ENCODE peak calls at places on chromosome 20, in nine cellular contexts. One of them, this sample, is unnamed.

GRCh38 chr20:3080939-3081388 is 3.6 kb downstream of the AVP start:
- DNase-seq in uterus: no peak
- DNase-seq in esophagus squamous epithelium: no peak
- DNase-seq in iris pigment epithelial cell: no peak
- DNase-seq in NCI-H345: no peak
- DNase-seq in mucosa of gallbladder: no peak
- DNase-seq in GM10248: no peak
- DNase-seq in GDM1: no peak
- DNase-seq in T-helper 2 cell: no peak
- DNase-seq in this sample: peak; percentile 29

GRCh38 chr20:37344506-37345338 is 1.2 kb upstream of the SRC start:
- DNase-seq in uterus: no peak
- DNase-seq in esophagus squamous epithelium: no peak
- DNase-seq in iris pigment epithelial cell: no peak
- DNase-seq in NCI-H345: no peak
- DNase-seq in mucosa of gallbladder: peak; percentile 87
- DNase-seq in GM10248: no peak
- DNase-seq in GDM1: no peak
- DNase-seq in T-helper 2 cell: no peak
- DNase-seq in this sample: peak; percentile 89

GRCh38 chr20:62202676-62203377 is 17.3 kb downstream of the HRH3 start:
- DNase-seq in uterus: no peak
- DNase-seq in esophagus squamous epithelium: no peak
- DNase-seq in iris pigment epithelial cell: no peak
- DNase-seq in NCI-H345: no peak
- DNase-seq in mucosa of gallbladder: no peak
- DNase-seq in GM10248: no peak
- DNase-seq in GDM1: no peak
- DNase-seq in T-helper 2 cell: no peak
- DNase-seq in this sample: no peak

GRCh38 chr20:25280051-25280573 is 32.2 kb downstream of the PYGB start:
- DNase-seq in uterus: peak; percentile 7
- DNase-seq in esophagus squamous epithelium: no peak
- DNase-seq in iris pigment epithelial cell: no peak
- DNase-seq in NCI-H345: peak; percentile 79
- DNase-seq in mucosa of gallbladder: no peak
- DNase-seq in GM10248: no peak
- DNase-seq in GDM1: no peak
- DNase-seq in T-helper 2 cell: no peak
- DNase-seq in this sample: no peak

GRCh38 chr20:11092151-11092550 is 418.4 kb upstream of the JAG1 start:
- DNase-seq in uterus: no peak
- DNase-seq in esophagus squamous epithelium: no peak
- DNase-seq in iris pigment epithelial cell: no peak
- DNase-seq in NCI-H345: no peak
- DNase-seq in mucosa of gallbladder: no peak
- DNase-seq in GM10248: no peak
- DNase-seq in GDM1: no peak
- DNase-seq in T-helper 2 cell: no peak
- DNase-seq in this sample: no peak

GRCh38 chr20:48739395-48740268 is 88.2 kb downstream of the PREX1 start:
- DNase-seq in uterus: no peak
- DNase-seq in esophagus squamous epithelium: no peak
- DNase-seq in iris pigment epithelial cell: no peak
- DNase-seq in NCI-H345: no peak
- DNase-seq in mucosa of gallbladder: no peak
- DNase-seq in GM10248: no peak
- DNase-seq in GDM1: no peak
- DNase-seq in T-helper 2 cell: peak; percentile 37
- DNase-seq in this sample: no peak

GRCh38 chr20:58550661-58551060 is 35.5 kb upstream of the APCDD1L start:
- DNase-seq in uterus: no peak
- DNase-seq in esophagus squamous epithelium: no peak
- DNase-seq in iris pigment epithelial cell: peak; percentile 98
- DNase-seq in NCI-H345: no peak
- DNase-seq in mucosa of gallbladder: no peak
- DNase-seq in GM10248: no peak
- DNase-seq in GDM1: no peak
- DNase-seq in T-helper 2 cell: no peak
- DNase-seq in this sample: no peak

GRCh38 chr20:56520180-56520579 is 4.4 kb upstream of the FAM209A start:
- DNase-seq in uterus: no peak
- DNase-seq in esophagus squamous epithelium: no peak
- DNase-seq in iris pigment epithelial cell: no peak
- DNase-seq in NCI-H345: no peak
- DNase-seq in mucosa of gallbladder: no peak
- DNase-seq in GM10248: no peak
- DNase-seq in GDM1: no peak
- DNase-seq in T-helper 2 cell: no peak
- DNase-seq in this sample: no peak

GRCh38 chr20:20213722-20214121 is 154.2 kb upstream of the INSM1 start:
- DNase-seq in uterus: no peak
- DNase-seq in esophagus squamous epithelium: no peak
- DNase-seq in iris pigment epithelial cell: no peak
- DNase-seq in NCI-H345: no peak
- DNase-seq in mucosa of gallbladder: no peak
- DNase-seq in GM10248: no peak
- DNase-seq in GDM1: no peak
- DNase-seq in T-helper 2 cell: no peak
- DNase-seq in this sample: no peak

GRCh38 chr20:1308702-1309095 is 20.2 kb downstream of the SDCBP2 start:
- DNase-seq in uterus: no peak
- DNase-seq in esophagus squamous epithelium: no peak
- DNase-seq in iris pigment epithelial cell: no peak
- DNase-seq in NCI-H345: no peak
- DNase-seq in mucosa of gallbladder: no peak
- DNase-seq in GM10248: no peak
- DNase-seq in GDM1: no peak
- DNase-seq in T-helper 2 cell: no peak
- DNase-seq in this sample: no peak

GRCh38 chr20:50193851-50194830 is 3.5 kb downstream of the CEBPB start:
- DNase-seq in uterus: no peak
- DNase-seq in esophagus squamous epithelium: no peak
- DNase-seq in iris pigment epithelial cell: no peak
- DNase-seq in NCI-H345: no peak
- DNase-seq in mucosa of gallbladder: no peak
- DNase-seq in GM10248: no peak
- DNase-seq in GDM1: no peak
- DNase-seq in T-helper 2 cell: no peak
- DNase-seq in this sample: no peak

GRCh38 chr20:33584976-33585375 is 77.2 kb upstream of the C20orf144 start:
- DNase-seq in uterus: no peak
- DNase-seq in esophagus squamous epithelium: no peak
- DNase-seq in iris pigment epithelial cell: no peak
- DNase-seq in NCI-H345: no peak
- DNase-seq in mucosa of gallbladder: no peak
- DNase-seq in GM10248: no peak
- DNase-seq in GDM1: no peak
- DNase-seq in T-helper 2 cell: no peak
- DNase-seq in this sample: no peak

GRCh38 chr20:56424931-56425330 is 12.9 kb downstream of the CASS4 start:
- DNase-seq in uterus: no peak
- DNase-seq in esophagus squamous epithelium: no peak
- DNase-seq in iris pigment epithelial cell: no peak
- DNase-seq in NCI-H345: no peak
- DNase-seq in mucosa of gallbladder: no peak
- DNase-seq in GM10248: no peak
- DNase-seq in GDM1: no peak
- DNase-seq in T-helper 2 cell: no peak
- DNase-seq in this sample: no peak

GRCh38 chr20:1309439-1309847 is 19.5 kb downstream of the SDCBP2 start:
- DNase-seq in uterus: no peak
- DNase-seq in esophagus squamous epithelium: no peak
- DNase-seq in iris pigment epithelial cell: no peak
- DNase-seq in NCI-H345: no peak
- DNase-seq in mucosa of gallbladder: no peak
- DNase-seq in GM10248: no peak
- DNase-seq in GDM1: peak; percentile 8
- DNase-seq in T-helper 2 cell: no peak
- DNase-seq in this sample: no peak

GRCh38 chr20:53128024-53128423 is 155.9 kb downstream of the TSHZ2 start:
- DNase-seq in uterus: no peak
- DNase-seq in esophagus squamous epithelium: no peak
- DNase-seq in iris pigment epithelial cell: no peak
- DNase-seq in NCI-H345: no peak
- DNase-seq in mucosa of gallbladder: no peak
- DNase-seq in GM10248: no peak
- DNase-seq in GDM1: no peak
- DNase-seq in T-helper 2 cell: no peak
- DNase-seq in this sample: no peak

GRCh38 chr20:63856111-63856511 is 5.2 kb upstream of the ABHD16B start:
- DNase-seq in uterus: no peak
- DNase-seq in esophagus squamous epithelium: no peak
- DNase-seq in iris pigment epithelial cell: no peak
- DNase-seq in NCI-H345: no peak
- DNase-seq in mucosa of gallbladder: no peak
- DNase-seq in GM10248: no peak
- DNase-seq in GDM1: no peak
- DNase-seq in T-helper 2 cell: no peak
- DNase-seq in this sample: no peak

GRCh38 chr20:19824861-19825260 is 66.8 kb downstream of the RIN2 start:
- DNase-seq in uterus: no peak
- DNase-seq in esophagus squamous epithelium: no peak
- DNase-seq in iris pigment epithelial cell: no peak
- DNase-seq in NCI-H345: no peak
- DNase-seq in mucosa of gallbladder: no peak
- DNase-seq in GM10248: no peak
- DNase-seq in GDM1: no peak
- DNase-seq in T-helper 2 cell: no peak
- DNase-seq in this sample: no peak

GRCh38 chr20:63360850-63361497 is at the start of gene CHRNA4:
- DNase-seq in uterus: no peak
- DNase-seq in esophagus squamous epithelium: no peak
- DNase-seq in iris pigment epithelial cell: no peak
- DNase-seq in NCI-H345: peak; percentile 42
- DNase-seq in mucosa of gallbladder: no peak
- DNase-seq in GM10248: no peak
- DNase-seq in GDM1: no peak
- DNase-seq in T-helper 2 cell: no peak
- DNase-seq in this sample: no peak

GRCh38 chr20:54668271-54669053 is 193.1 kb downstream of the DOK5 start:
- DNase-seq in uterus: no peak
- DNase-seq in esophagus squamous epithelium: no peak
- DNase-seq in iris pigment epithelial cell: peak; percentile 14
- DNase-seq in NCI-H345: peak; percentile 4
- DNase-seq in mucosa of gallbladder: no peak
- DNase-seq in GM10248: peak; percentile 46
- DNase-seq in GDM1: no peak
- DNase-seq in T-helper 2 cell: no peak
- DNase-seq in this sample: peak; percentile 18

GRCh38 chr20:24756292-24757025 is 192.6 kb upstream of the CST7 start:
- DNase-seq in uterus: no peak
- DNase-seq in esophagus squamous epithelium: no peak
- DNase-seq in iris pigment epithelial cell: no peak
- DNase-seq in NCI-H345: no peak
- DNase-seq in mucosa of gallbladder: no peak
- DNase-seq in GM10248: no peak
- DNase-seq in GDM1: no peak
- DNase-seq in T-helper 2 cell: no peak
- DNase-seq in this sample: no peak

GRCh38 chr20:59598625-59599310 is 5.6 kb upstream of the PHACTR3 start:
- DNase-seq in uterus: no peak
- DNase-seq in esophagus squamous epithelium: no peak
- DNase-seq in iris pigment epithelial cell: no peak
- DNase-seq in NCI-H345: peak; percentile 7
- DNase-seq in mucosa of gallbladder: peak; percentile 42
- DNase-seq in GM10248: peak; percentile 81
- DNase-seq in GDM1: no peak
- DNase-seq in T-helper 2 cell: no peak
- DNase-seq in this sample: peak; percentile 55

GRCh38 chr20:1505361-1505760 is 14.1 kb upstream of the SIRPB2 start:
- DNase-seq in uterus: no peak
- DNase-seq in esophagus squamous epithelium: no peak
- DNase-seq in iris pigment epithelial cell: peak; percentile 24
- DNase-seq in NCI-H345: no peak
- DNase-seq in mucosa of gallbladder: no peak
- DNase-seq in GM10248: no peak
- DNase-seq in GDM1: no peak
- DNase-seq in T-helper 2 cell: no peak
- DNase-seq in this sample: no peak

GRCh38 chr20:31948008-31948407 is 3.8 kb downstream of the PDRG1 start:
- DNase-seq in uterus: no peak
- DNase-seq in esophagus squamous epithelium: no peak
- DNase-seq in iris pigment epithelial cell: no peak
- DNase-seq in NCI-H345: no peak
- DNase-seq in mucosa of gallbladder: no peak
- DNase-seq in GM10248: no peak
- DNase-seq in GDM1: no peak
- DNase-seq in T-helper 2 cell: no peak
- DNase-seq in this sample: no peak

GRCh38 chr20:56211051-56211450 is 37.5 kb upstream of the MC3R start:
- DNase-seq in uterus: no peak
- DNase-seq in esophagus squamous epithelium: no peak
- DNase-seq in iris pigment epithelial cell: no peak
- DNase-seq in NCI-H345: no peak
- DNase-seq in mucosa of gallbladder: no peak
- DNase-seq in GM10248: no peak
- DNase-seq in GDM1: no peak
- DNase-seq in T-helper 2 cell: no peak
- DNase-seq in this sample: no peak

GRCh38 chr20:38302721-38303120 is 1.2 kb upstream of the BPI start:
- DNase-seq in uterus: no peak
- DNase-seq in esophagus squamous epithelium: no peak
- DNase-seq in iris pigment epithelial cell: no peak
- DNase-seq in NCI-H345: no peak
- DNase-seq in mucosa of gallbladder: no peak
- DNase-seq in GM10248: no peak
- DNase-seq in GDM1: no peak
- DNase-seq in T-helper 2 cell: no peak
- DNase-seq in this sample: no peak

GRCh38 chr20:24752612-24753011 is 196.5 kb upstream of the CST7 start:
- DNase-seq in uterus: no peak
- DNase-seq in esophagus squamous epithelium: no peak
- DNase-seq in iris pigment epithelial cell: no peak
- DNase-seq in NCI-H345: no peak
- DNase-seq in mucosa of gallbladder: no peak
- DNase-seq in GM10248: no peak
- DNase-seq in GDM1: no peak
- DNase-seq in T-helper 2 cell: no peak
- DNase-seq in this sample: no peak

GRCh38 chr20:13199279-13199678 is 21.8 kb upstream of the ISM1 start:
- DNase-seq in uterus: no peak
- DNase-seq in esophagus squamous epithelium: no peak
- DNase-seq in iris pigment epithelial cell: no peak
- DNase-seq in NCI-H345: peak; percentile 13
- DNase-seq in mucosa of gallbladder: no peak
- DNase-seq in GM10248: no peak
- DNase-seq in GDM1: no peak
- DNase-seq in T-helper 2 cell: no peak
- DNase-seq in this sample: no peak

This sample was measured in small intestine.